ENCODE peak calls at places on chromosomes 3 and 15, in seven cellular contexts. M, Y, Q, T, J, B and L are unnamed samples.

GRCh38 chr3:14343338-14344112 is 58.9 kb upstream of the SLC6A6 start:
- DNase-seq in M (no peak), Y (no peak), Q (no peak), T (no peak), J (no peak), B (no peak), L (no peak)

GRCh38 chr3:95217661-95218060 is 1154.8 kb downstream of the NSUN3 start:
- DNase-seq in M (no peak), Y (no peak), Q (no peak), T (no peak), J (no peak), B (no peak), L (no peak)

GRCh38 chr3:130941793-130942192 is 47.9 kb downstream of the ATP2C1 start:
- DNase-seq in M (peak; percentile 23), Y (no peak), Q (no peak), T (no peak), J (no peak), B (no peak), L (no peak)

GRCh38 chr3:135982922-135983581 is 17.5 kb downstream of the PPP2R3A start:
- DNase-seq in M (peak; percentile 35), Y (no peak), Q (no peak), T (no peak), J (peak; percentile 46), B (no peak), L (no peak)

GRCh38 chr3:170201527-170201926 is 20.0 kb upstream of the PHC3 start:
- DNase-seq in M (no peak), Y (no peak), Q (no peak), T (no peak), J (no peak), B (no peak), L (no peak)

GRCh38 chr3:170387952-170388351 is 30.4 kb downstream of the SKIL start:
- DNase-seq in M (no peak), Y (no peak), Q (no peak), T (no peak), J (no peak), B (no peak), L (no peak)

GRCh38 chr3:170221924-170222646 is at the start of gene PRKCI:
- DNase-seq in M (peak; percentile 95), Y (peak; percentile 98), Q (peak; percentile 88), T (peak; percentile 85), J (peak; percentile 94), B (peak; percentile 93), L (peak; percentile 66)

GRCh38 chr3:126076140-126076539 is 7.8 kb downstream of the SLC41A3 start:
- DNase-seq in M (no peak), Y (no peak), Q (no peak), T (no peak), J (no peak), B (no peak), L (no peak)

GRCh38 chr15:88800026-88800425 is 3.2 kb upstream of the ACAN start:
- DNase-seq in M (peak; percentile 53), Y (no peak), Q (no peak), T (no peak), J (peak; percentile 10), B (no peak), L (no peak)

GRCh38 chr3:50226888-50227389 is 9.1 kb upstream of the GNAI2 start:
- DNase-seq in M (no peak), Y (peak; percentile 58), Q (peak; percentile 36), T (no peak), J (peak; percentile 67), B (peak; percentile 59), L (no peak)

GRCh38 chr3:160801386-160802118 is 45.5 kb downstream of the PPM1L start:
- DNase-seq in M (no peak), Y (no peak), Q (no peak), T (no peak), J (no peak), B (no peak), L (no peak)

GRCh38 chr3:172024679-172025078 is 14.7 kb upstream of the FNDC3B start:
- DNase-seq in M (no peak), Y (no peak), Q (no peak), T (no peak), J (no peak), B (no peak), L (no peak)

GRCh38 chr15:64806509-64806908 is 18.9 kb downstream of the PIF1 start:
- DNase-seq in M (no peak), Y (no peak), Q (no peak), T (no peak), J (no peak), B (no peak), L (no peak)

GRCh38 chr15:65180167-65180566 is 5.0 kb downstream of the CLPX start:
- DNase-seq in M (no peak), Y (no peak), Q (no peak), T (no peak), J (no peak), B (no peak), L (no peak)

GRCh38 chr3:130896101-130896500 is 2.2 kb downstream of the ATP2C1 start:
- DNase-seq in M (no peak), Y (no peak), Q (no peak), T (no peak), J (no peak), B (no peak), L (no peak)

GRCh38 chr3:38646630-38647029 is 2.9 kb downstream of the SCN5A start:
- DNase-seq in M (no peak), Y (peak; percentile 47), Q (no peak), T (no peak), J (no peak), B (no peak), L (no peak)

GRCh38 chr3:27559835-27560234 is 75.7 kb upstream of the SLC4A7 start:
- DNase-seq in M (peak; percentile 58), Y (no peak), Q (no peak), T (no peak), J (no peak), B (no peak), L (no peak)

GRCh38 chr3:46065294-46065705 is 38.0 kb upstream of the XCR1 start:
- DNase-seq in M (peak; percentile 44), Y (no peak), Q (peak; percentile 78), T (peak; percentile 64), J (no peak), B (no peak), L (peak; percentile 47)